ENCODE peak calls at places on chromosomes 3 and 15, in five cellular contexts. A is kidney, Y is cardiac fibroblast, W is astrocyte of the spinal cord, E is GM06990. R is an unnamed sample.
A peak's percentile ranks its signal among the peaks of the same experiment; 100 is the strongest.

GRCh38 chr15:92970656-92971055 is 70.5 kb downstream of the CHD2 start:
- DNase-seq in W (no peak), A (no peak), Y (no peak), E (no peak), R (no peak)

GRCh38 chr15:70799667-70800450 is 36.5 kb upstream of the UACA start:
- DNase-seq in A (no peak), Y (peak; percentile 99), W (peak; percentile 98), E (no peak), R (peak; percentile 97)

GRCh38 chr15:51736646-51737537 is 563 bp downstream of the LYSMD2 start:
- DNase-seq in Y (no peak), A (peak; percentile 80), E (peak; percentile 72), W (no peak), R (no peak)

GRCh38 chr3:106029941-106030619 is 161.3 kb upstream of the CBLB start:
- DNase-seq in A (no peak), E (no peak), Y (no peak), W (peak; percentile 11), R (peak; percentile 62)

GRCh38 chr3:194469977-194470376 is 16.8 kb downstream of the ATP13A3 start:
- DNase-seq in Y (no peak), A (no peak), W (no peak), E (no peak), R (no peak)

GRCh38 chr3:150391200-150391599 is 16.9 kb upstream of the TSC22D2 start:
- DNase-seq in W (peak; percentile 32), E (no peak), A (no peak), Y (peak; percentile 61), R (peak; percentile 60)

GRCh38 chr3:140081836-140082331 is 146.9 kb downstream of the CLSTN2 start:
- DNase-seq in A (no peak), Y (no peak), W (no peak), E (no peak), R (no peak)

GRCh38 chr15:34239151-34239761 is 14.4 kb downstream of the EMC4 start:
- DNase-seq in W (peak; percentile 85), A (no peak), E (no peak), Y (peak; percentile 69), R (peak; percentile 91)

GRCh38 chr3:65575376-65575840 is 463.3 kb downstream of the MAGI1 start:
- DNase-seq in E (no peak), A (no peak), Y (peak; percentile 55), W (peak; percentile 86), R (peak; percentile 82)

GRCh38 chr3:160016972-160017371 is 28.3 kb downstream of the IL12A start:
- DNase-seq in E (no peak), Y (peak; percentile 41), W (peak; percentile 55), A (no peak), R (peak; percentile 67)

GRCh38 chr3:36738701-36739100 is 25.7 kb downstream of the DCLK3 start:
- DNase-seq in E (no peak), W (no peak), A (no peak), Y (peak; percentile 18), R (no peak)

GRCh38 chr15:90845201-90845949 is 23.0 kb upstream of the FURIN start:
- DNase-seq in Y (peak; percentile 61), E (peak; percentile 59), A (no peak), W (peak; percentile 86), R (peak; percentile 93)

GRCh38 chr15:46900992-46901391 is 816.3 kb upstream of the SEMA6D start:
- DNase-seq in E (no peak), A (no peak), W (no peak), Y (no peak), R (no peak)

GRCh38 chr15:71627604-71628003 is 182.8 kb upstream of the NR2E3 start:
- DNase-seq in E (no peak), W (no peak), A (no peak), Y (no peak), R (peak; percentile 7)

GRCh38 chr3:146581877-146582508 is 23.2 kb downstream of the PLSCR5 start:
- DNase-seq in A (no peak), Y (peak; percentile 52), W (no peak), E (no peak), R (peak; percentile 6)

GRCh38 chr15:77691607-77692006 is 58.9 kb upstream of the LINGO1 start:
- DNase-seq in Y (no peak), W (no peak), A (no peak), E (no peak), R (no peak)

GRCh38 chr3:45841380-45841700 is 579 bp downstream of the LZTFL1 start:
- DNase-seq in E (no peak), Y (peak; percentile 27), W (peak; percentile 20), A (no peak), R (peak; percentile 21)

GRCh38 chr15:77002954-77003912 is 8.3 kb downstream of the PSTPIP1 start:
- DNase-seq in W (no peak), A (peak; percentile 76), E (peak; percentile 58), Y (no peak), R (no peak)

GRCh38 chr3:62951037-62951613 is 75.9 kb upstream of the CADPS start:
- DNase-seq in A (no peak), E (no peak), Y (no peak), W (no peak), R (no peak)

GRCh38 chr3:126944089-126944965 is 38.6 kb upstream of the PLXNA1 start:
- DNase-seq in W (no peak), Y (no peak), A (no peak), E (no peak), R (no peak)

GRCh38 chr3:16467368-16467767 is 46.1 kb downstream of the RFTN1 start:
- DNase-seq in Y (no peak), A (no peak), E (peak; percentile 42), W (no peak), R (no peak)

GRCh38 chr15:65096481-65097385 is 18.3 kb downstream of the UBAP1L start:
- DNase-seq in W (peak; percentile 41), E (no peak), Y (no peak), A (no peak), R (no peak)

GRCh38 chr15:80596521-80596976 is 98.6 kb upstream of the ABHD17C start:
- DNase-seq in A (no peak), W (no peak), E (no peak), Y (no peak), R (no peak)

GRCh38 chr3:114363554-114364202 is 69.8 kb downstream of the TIGIT start:
- DNase-seq in E (no peak), W (peak; percentile 73), Y (peak; percentile 43), A (no peak), R (peak; percentile 79)

GRCh38 chr3:143826296-143826695 is 22.0 kb downstream of the SLC9A9 start:
- DNase-seq in Y (no peak), A (no peak), W (peak; percentile 35), E (no peak), R (no peak)

GRCh38 chr3:126211569-126211968 is 31.2 kb upstream of the ALDH1L1 start:
- DNase-seq in Y (no peak), W (no peak), A (no peak), E (no peak), R (no peak)

GRCh38 chr3:25266677-25267076 is 161.4 kb upstream of the RARB start:
- DNase-seq in W (no peak), Y (no peak), A (no peak), E (no peak), R (no peak)

GRCh38 chr15:70259640-70260066 is 161.9 kb upstream of the TLE3 start:
- DNase-seq in A (peak; percentile 58), E (no peak), W (no peak), Y (no peak), R (no peak)

GRCh38 chr3:48950051-48950450 is 31.4 kb downstream of the ARIH2 start:
- DNase-seq in E (no peak), W (no peak), A (no peak), Y (no peak), R (no peak)

GRCh38 chr3:23948761-23949160 is 3.7 kb downstream of the NR1D2 start:
- DNase-seq in Y (no peak), W (no peak), A (no peak), E (no peak), R (peak; percentile 57)

GRCh38 chr3:13673207-13673606 is 124.3 kb downstream of the FBLN2 start:
- DNase-seq in A (no peak), E (no peak), W (no peak), Y (no peak), R (no peak)

GRCh38 chr3:159867372-159867771 is 121.3 kb upstream of the IL12A start:
- DNase-seq in E (no peak), W (no peak), A (no peak), Y (no peak), R (no peak)

DNA sequence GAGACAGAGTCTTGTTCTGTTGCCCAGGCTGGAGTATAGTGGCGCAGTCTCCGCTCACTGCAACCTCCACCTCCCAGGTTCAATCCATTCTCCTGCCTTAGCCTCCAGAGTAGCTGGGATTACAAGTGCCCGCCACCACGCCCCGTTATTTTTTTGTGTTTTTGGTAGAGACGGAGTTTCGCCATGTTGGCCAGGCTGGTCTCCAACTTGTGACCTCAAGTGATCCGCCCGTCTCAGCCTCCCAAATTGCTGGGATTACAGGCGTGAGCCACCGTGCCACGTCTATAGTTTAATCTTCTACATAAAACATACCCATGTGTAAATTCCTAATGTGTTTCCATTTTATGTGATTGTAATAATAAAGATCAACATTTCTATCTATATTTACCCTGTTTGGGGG is 1.7 kb downstream of the GALK2 start:
- DNase-seq in Y (no peak), W (no peak), E (no peak), A (no peak), R (no peak)
- H3K4me3 ChIP-seq in Y (no peak overlapping the region), W (no peak overlapping the region), E (no peak overlapping the region), A (no peak overlapping the region), R (no peak overlapping the region)

GRCh38 chr3:57001356-57001755 is 59.1 kb upstream of the SPATA12 start:
- DNase-seq in E (no peak), A (no peak), Y (no peak), W (no peak), R (no peak)
- TF ChIP-seq CTCF in E (no peak), A (no peak), Y (no peak), W (no peak), R (no peak)

DNA sequence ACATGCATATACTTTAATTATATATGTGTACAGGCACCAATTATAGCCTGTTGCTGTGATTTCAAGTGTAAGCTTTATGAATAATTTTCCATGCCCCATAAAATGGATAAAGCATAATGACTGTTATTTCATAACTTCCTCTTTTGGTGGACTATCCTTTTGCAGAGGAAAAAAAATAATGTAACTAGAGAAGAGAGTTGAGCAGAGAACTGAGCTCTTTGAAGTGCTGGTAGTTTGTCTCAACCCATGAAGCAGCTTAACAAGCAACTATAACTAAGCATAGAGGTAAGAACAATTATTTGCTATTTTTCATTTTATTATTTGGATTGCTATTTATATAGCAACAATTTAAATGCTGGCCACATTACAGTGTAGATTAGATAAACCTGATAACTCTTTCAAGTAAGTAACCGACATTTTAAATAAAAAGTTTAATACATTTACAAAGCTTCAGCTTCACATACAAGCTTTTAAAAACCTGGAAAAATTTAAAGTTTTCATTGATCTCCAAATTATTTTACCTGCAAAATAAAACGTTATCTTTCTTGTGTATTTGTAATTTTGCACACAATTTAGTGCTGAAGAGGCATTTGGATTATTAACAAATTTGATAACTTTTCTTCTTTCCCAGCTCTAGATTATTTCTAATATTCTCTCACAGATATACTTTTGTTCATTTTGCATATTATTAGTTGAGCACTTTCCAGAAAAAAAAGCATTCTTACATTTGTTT is 24.4 kb upstream of the MBNL1 start:
- DNase-seq in A (no peak), E (peak; percentile 71), W (no peak), Y (no peak), R (no peak)
- H3K4me3 ChIP-seq in A (no peak overlapping the region), E (peak overlapping the region; percentile 55), W (no peak overlapping the region), Y (no peak overlapping the region), R (no peak overlapping the region)

DNA sequence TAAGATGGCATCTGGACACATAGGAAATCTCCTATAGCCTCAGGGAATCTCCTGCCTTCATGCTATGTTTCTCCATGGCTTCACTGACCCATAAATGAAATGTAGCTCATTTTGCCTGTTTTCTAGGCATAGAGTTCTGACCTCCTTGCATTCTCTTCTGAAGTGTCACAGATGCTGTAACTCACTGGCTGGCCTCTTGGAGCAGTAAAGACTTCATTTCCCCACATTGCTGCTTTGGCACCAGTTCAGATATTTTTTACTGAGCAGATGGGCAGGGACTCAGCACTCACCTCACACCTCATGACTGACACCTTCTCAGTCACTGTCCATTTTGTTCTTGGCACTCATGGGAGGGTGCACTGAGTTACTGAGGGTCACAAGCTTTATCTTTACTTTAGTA is 286.7 kb upstream of the TGFBR2 start:
- DNase-seq in W (peak; percentile 52), E (no peak), Y (peak; percentile 67), A (no peak), R (peak; percentile 73)
- TF ChIP-seq CTCF in W (peak; percentile 48), E (peak; percentile 56), Y (peak; percentile 54), A (peak; percentile 54), R (peak; percentile 53)

R was measured in fibroblast of mammary gland.